ENCODE peak calls at places on chromosomes 3 and 15, in ten cellular contexts. V, G, M, J, H, Z, S, X, O and W are unnamed samples.

GRCh38 chr3:109927161-109927560 is 589.8 kb upstream of the DPPA4 start:
- DNase-seq in Z (no peak), H (no peak), O (peak; percentile 85), X (no peak), S (no peak), M (peak; percentile 94), J (no peak), G (no peak), V (peak; percentile 95), W (no peak)

GRCh38 chr3:152638707-152639450 is 196.1 kb upstream of the P2RY1 start:
- DNase-seq in V (peak; percentile 63), J (no peak), X (no peak), S (no peak), G (no peak), Z (no peak), M (no peak), H (no peak), O (peak; percentile 23), W (no peak)

GRCh38 chr3:19543212-19543841 is 390.7 kb downstream of the EFHB start:
- DNase-seq in O (no peak), S (peak; percentile 47), X (peak; percentile 66), H (no peak), M (no peak), G (no peak), J (no peak), Z (no peak), V (peak; percentile 55), W (peak; percentile 7)

GRCh38 chr3:187734841-187735240 is 10.4 kb downstream of the BCL6 start:
- DNase-seq in H (no peak), X (no peak), Z (no peak), G (no peak), J (no peak), M (no peak), S (no peak), O (no peak), V (no peak), W (no peak)

GRCh38 chr3:121649645-121650044 is 11.1 kb downstream of the HCLS1 start:
- DNase-seq in Z (no peak), S (no peak), J (no peak), X (no peak), G (no peak), O (no peak), H (no peak), M (no peak), V (peak; percentile 47), W (no peak)

GRCh38 chr3:53252105-53252946 is 3.5 kb downstream of the TKT start:
- DNase-seq in H (no peak), X (no peak), Z (no peak), S (no peak), J (no peak), M (no peak), O (no peak), G (peak; percentile 91), V (peak; percentile 72), W (no peak)

GRCh38 chr15:73688455-73688854 is 4.3 kb downstream of the CD276 start:
- DNase-seq in G (no peak), Z (no peak), O (no peak), S (no peak), V (no peak), H (no peak), M (no peak), J (no peak), X (no peak), W (no peak)

GRCh38 chr3:31105438-31106077 is 211.1 kb upstream of the GADL1 start:
- DNase-seq in H (no peak), X (no peak), M (peak; percentile 95), G (no peak), Z (no peak), S (no peak), V (peak; percentile 96), J (no peak), O (peak; percentile 76), W (no peak)

GRCh38 chr3:190301591-190301990 is 20.7 kb downstream of the CLDN1 start:
- DNase-seq in G (peak; percentile 24), S (no peak), Z (no peak), H (no peak), J (no peak), V (no peak), X (no peak), O (no peak), M (no peak), W (no peak)

GRCh38 chr15:68821190-68821897 is 649 bp upstream of the ANP32A start:
- DNase-seq in H (no peak), V (peak; percentile 42), X (no peak), M (no peak), Z (no peak), O (no peak), G (no peak), S (peak; percentile 45), J (no peak), W (peak; percentile 36)

GRCh38 chr3:188320757-188321156 is 166.8 kb downstream of the LPP start:
- DNase-seq in G (no peak), V (no peak), O (no peak), X (no peak), H (no peak), M (peak; percentile 80), Z (no peak), S (no peak), J (no peak), W (no peak)

GRCh38 chr15:48631191-48631770 is 14.2 kb downstream of the FBN1 start:
- DNase-seq in Z (no peak), M (no peak), O (no peak), H (no peak), J (no peak), S (no peak), G (no peak), V (no peak), X (no peak), W (no peak)

GRCh38 chr3:165895919-165896318 is 58.7 kb upstream of the BCHE start:
- DNase-seq in H (no peak), S (no peak), M (no peak), X (peak; percentile 39), J (no peak), G (no peak), V (peak; percentile 39), O (no peak), Z (no peak), W (no peak)

DNA sequence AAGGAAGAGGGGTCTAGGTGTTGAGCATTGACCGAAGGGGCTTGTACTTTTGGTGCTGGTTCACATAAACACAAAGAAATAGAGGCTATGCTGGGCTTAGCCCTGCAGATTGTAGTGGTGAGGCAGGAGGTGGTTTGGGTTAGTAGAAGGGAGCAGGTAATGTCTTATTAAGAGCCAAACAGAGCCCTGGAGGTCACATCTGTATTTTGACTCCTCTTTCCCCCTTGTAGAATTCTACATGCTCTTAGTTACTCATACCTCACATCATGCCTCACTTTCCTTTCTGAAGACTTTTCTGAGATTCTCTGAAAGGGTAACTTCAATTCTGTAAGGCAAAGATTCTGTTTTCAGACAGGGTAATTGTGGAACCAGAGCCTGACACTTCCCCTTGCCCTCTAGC is 16.1 kb upstream of the ZNF80 start:
- DNase-seq in V (no peak), O (no peak), S (no peak), H (no peak), Z (no peak), G (no peak), J (no peak), M (no peak), X (no peak), W (no peak)
- TF ChIP-seq CTCF in V (no peak), O (no peak), S (no peak), H (no peak), Z (no peak), G (no peak), J (no peak), M (no peak), X (no peak), W (no peak)

DNA sequence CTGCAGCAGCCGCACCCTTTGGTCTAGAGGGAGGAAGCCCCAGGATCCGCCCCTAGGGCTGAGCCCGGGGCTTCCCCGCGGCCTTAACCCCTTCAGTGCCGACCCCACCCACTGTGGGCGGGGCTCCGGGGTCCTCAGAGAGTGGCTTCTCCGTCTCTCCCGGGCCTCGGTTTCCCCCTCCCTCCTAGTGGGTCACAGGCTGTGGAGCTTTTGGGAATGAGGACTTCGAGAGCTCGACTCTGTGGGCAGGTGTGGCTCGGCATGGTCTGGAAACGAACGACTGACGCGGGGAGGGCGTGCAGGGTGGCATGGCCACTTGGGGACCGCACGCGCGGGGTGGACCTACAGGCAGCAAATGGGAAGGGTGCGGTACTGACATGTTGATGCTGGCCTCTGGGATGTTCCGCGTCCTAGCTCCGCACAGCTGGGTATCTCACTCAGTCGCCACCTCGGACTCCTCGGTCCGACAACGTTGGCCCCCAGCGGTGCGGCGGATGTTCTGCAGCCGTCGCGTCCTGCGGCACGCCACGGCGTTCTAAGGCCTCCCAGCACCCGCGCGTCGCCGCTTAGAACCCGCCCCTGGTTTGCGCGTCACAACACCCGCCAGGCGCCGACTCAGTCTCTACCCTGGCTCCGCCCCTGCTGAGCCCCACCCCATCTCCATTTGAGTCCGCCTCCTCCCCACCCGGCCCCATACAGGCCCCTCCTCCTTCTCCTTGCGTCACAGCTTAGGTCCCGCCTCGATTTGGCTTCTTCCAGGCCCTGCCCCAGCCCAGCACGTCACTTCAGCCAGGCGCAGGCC is at the start of the genes HYAL3 and NAA80:
- DNase-seq in J (peak; percentile 100), G (peak; percentile 100), X (peak; percentile 98), V (peak; percentile 99), S (peak; percentile 99), Z (peak; percentile 100), H (peak; percentile 99), O (peak; percentile 98), M (peak; percentile 99), W (peak; percentile 99)
- TF ChIP-seq CTCF in J (peak; percentile 27), G (no peak), X (peak; percentile 51), V (peak; percentile 23), S (peak; percentile 65), Z (peak; percentile 25), H (peak; percentile 53), O (peak; percentile 41), M (peak; percentile 62), W (peak; percentile 39)

DNA sequence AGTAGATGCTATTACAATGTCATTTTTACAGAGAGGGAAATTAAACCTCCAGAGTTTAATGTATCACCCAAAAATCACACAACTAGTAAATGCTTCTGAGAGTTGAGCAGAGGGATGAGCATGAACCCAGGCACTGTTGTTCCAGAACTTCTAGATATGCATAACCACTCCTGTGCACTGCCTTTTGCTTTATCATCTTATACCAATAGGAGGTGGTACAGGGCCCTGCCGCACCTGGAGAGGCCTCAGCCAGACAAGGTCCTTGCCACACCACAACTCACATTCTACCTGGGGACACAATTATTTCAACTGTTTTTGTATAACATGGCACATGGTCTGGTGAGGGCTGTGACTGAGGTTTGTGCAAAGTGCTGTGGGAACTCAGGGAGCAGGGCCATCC is 78.5 kb upstream of the NTRK3 start:
- DNase-seq in O (no peak), X (no peak), M (no peak), H (no peak), V (no peak), G (no peak), Z (no peak), J (no peak), S (no peak), W (no peak)
- TF ChIP-seq CTCF in O (no peak), X (no peak), M (no peak), H (no peak), V (no peak), G (no peak), Z (no peak), J (no peak), S (no peak), W (no peak)

DNA sequence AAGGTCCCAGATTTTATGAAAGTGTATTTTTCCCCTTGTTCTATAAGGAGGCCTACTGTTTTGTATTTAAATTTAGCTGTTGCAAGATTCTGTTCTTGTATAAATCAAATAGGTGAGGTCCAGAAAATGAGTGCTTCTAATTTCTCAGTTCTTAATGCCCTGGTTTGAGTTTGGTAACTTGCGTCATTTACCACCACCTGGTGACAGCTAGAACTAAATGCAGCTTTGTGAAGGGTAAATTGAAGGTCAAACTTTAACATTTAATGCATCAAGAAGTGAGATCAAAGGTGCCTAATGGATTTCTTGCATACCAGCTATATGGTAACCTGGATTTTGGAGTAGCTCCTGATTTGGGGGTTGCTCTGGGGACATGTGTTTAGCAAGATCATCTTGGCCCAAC is 50.7 kb upstream of the POLR2M start:
- DNase-seq in M (no peak), V (no peak), J (no peak), O (no peak), H (no peak), S (peak; percentile 10), X (no peak), Z (no peak), G (no peak), W (no peak)
- TF ChIP-seq CTCF in M (peak; percentile 20), V (no peak), J (no peak), O (no peak), H (no peak), S (no peak), X (no peak), Z (no peak), G (no peak), W (no peak)